ENCODE peak calls at places on chromosomes 4 and X, in five cellular contexts. T is CD8-positive, alpha-beta T cell; G is stimulated activated CD4-positive, alpha-beta T cell treated with anti-CD3 and anti-CD28 coated beads, Interleukin-2, amount 100 ng/mL, for 24 hours; P is mesothelial cell of epicardium; O is posterior vena cava. N is an unnamed sample.

GRCh38 chr4:26085581-26085980 is 171.6 kb downstream of the SMIM20 start:
- DNase-seq in T (no peak), G (no peak), P (no peak), O (no peak), N (no peak)

GRCh38 chr4:15003441-15003890 is 1.2 kb downstream of the CPEB2 start:
- DNase-seq in T (no peak), G (peak), P (peak), O (peak), N (peak)

GRCh38 chr4:155566241-155566823 is 100.3 kb upstream of the GUCY1A1 start:
- DNase-seq in T (no peak), G (no peak), P (no peak), O (no peak), N (no peak)

GRCh38 chr4:8016527-8016926 is 76.9 kb upstream of the AFAP1 start:
- DNase-seq in T (no peak), G (no peak), P (no peak), O (no peak), N (no peak)

GRCh38 chr4:27357283-27357682 is 496.6 kb downstream of the STIM2 start:
- DNase-seq in T (no peak), G (no peak), P (no peak), O (no peak), N (no peak)

GRCh38 chrX:14829643-14830042 is 43.2 kb downstream of the FANCB start:
- DNase-seq in T (no peak), G (no peak), P (no peak), O (no peak), N (no peak)

GRCh38 chr4:176189891-176190795 is 5.2 kb downstream of the SPATA4 start:
- DNase-seq in T (no peak), G (no peak), P (no peak), O (no peak), N (no peak)

GRCh38 chr4:112152496-112152895 is 7.2 kb downstream of the FAM241A start:
- DNase-seq in T (no peak), G (no peak), P (no peak), O (no peak), N (no peak)

GRCh38 chr4:183375156-183375555 is 52.9 kb upstream of the CLDN24 start:
- DNase-seq in T (no peak), G (no peak), P (no peak), O (peak), N (no peak)

GRCh38 chr4:165175879-165176278 is 31.5 kb upstream of the KLHL2 start:
- DNase-seq in T (no peak), G (no peak), P (no peak), O (no peak), N (no peak)

GRCh38 chr4:57023104-57023503 is 44.4 kb downstream of the POLR2B start:
- DNase-seq in T (no peak), G (no peak), P (no peak), O (no peak), N (no peak)

GRCh38 chrX:131288738-131289511 is at the start of gene IGSF1:
- DNase-seq in T (no peak), G (no peak), P (peak), O (no peak), N (no peak)

GRCh38 chr4:26288308-26288982 is 32.4 kb upstream of the RBPJ start:
- DNase-seq in T (no peak), G (peak), P (no peak), O (no peak), N (no peak)

GRCh38 chrX:136823175-136823574 is 42.4 kb upstream of the ARHGEF6 start:
- DNase-seq in T (no peak), G (no peak), P (no peak), O (no peak), N (no peak)

GRCh38 chr4:113955411-113955810 is 24.0 kb downstream of the ARSJ start:
- DNase-seq in T (no peak), G (no peak), P (no peak), O (no peak), N (no peak)

GRCh38 chrX:38376747-38377146 is 24.3 kb downstream of the OTC start:
- DNase-seq in T (no peak), G (no peak), P (no peak), O (no peak), N (no peak)

GRCh38 chrX:8748855-8749254 is 16.9 kb upstream of the ANOS1 start:
- DNase-seq in T (no peak), G (no peak), P (no peak), O (no peak), N (no peak)

GRCh38 chr4:123468479-123469031 is 72.0 kb downstream of the SPRY1 start:
- DNase-seq in T (no peak), G (no peak), P (no peak), O (no peak), N (no peak)

GRCh38 chr4:94654714-94655113 is 103.0 kb upstream of the BMPR1B start:
- DNase-seq in T (no peak), G (no peak), P (no peak), O (no peak), N (no peak)